ENCODE peak calls at places on chromosomes 12 and 14, in five cellular contexts. One of them, this sample, is unnamed.

GRCh38 chr14:68715032-68715924 is 77.6 kb downstream of the ZFP36L1 start:
- DNase-seq in type B pancreatic cell: no peak
- DNase-seq in amniotic stem cell: no peak
- DNase-seq in fibroblast of the conjunctiva: no peak
- DNase-seq in GM12864: no peak
- DNase-seq in this sample: no peak

GRCh38 chr12:105912911-105913514 is 225.7 kb downstream of the NUAK1 start:
- DNase-seq in amniotic stem cell: no peak
- DNase-seq in fibroblast of the conjunctiva: no peak
- DNase-seq in GM12864: no peak
- DNase-seq in type B pancreatic cell: no peak
- DNase-seq in this sample: no peak

GRCh38 chr12:29582156-29582555 is 84.7 kb upstream of the OVCH1 start:
- DNase-seq in fibroblast of the conjunctiva: no peak
- DNase-seq in GM12864: no peak
- DNase-seq in type B pancreatic cell: no peak
- DNase-seq in amniotic stem cell: no peak
- DNase-seq in this sample: no peak

GRCh38 chr14:58677525-58677924 is 39.8 kb downstream of the DACT1 start:
- DNase-seq in amniotic stem cell: no peak
- DNase-seq in type B pancreatic cell: no peak
- DNase-seq in GM12864: no peak
- DNase-seq in fibroblast of the conjunctiva: no peak
- DNase-seq in this sample: no peak

GRCh38 chr14:75267141-75267601 is 11.5 kb upstream of the FOS start:
- DNase-seq in fibroblast of the conjunctiva: no peak
- DNase-seq in amniotic stem cell: no peak
- DNase-seq in GM12864: no peak
- DNase-seq in type B pancreatic cell: no peak
- DNase-seq in this sample: peak; percentile 67

GRCh38 chr14:54627325-54627717 is 60.4 kb downstream of the SAMD4A start:
- DNase-seq in type B pancreatic cell: no peak
- DNase-seq in amniotic stem cell: no peak
- DNase-seq in fibroblast of the conjunctiva: no peak
- DNase-seq in GM12864: no peak
- DNase-seq in this sample: no peak

GRCh38 chr12:53232641-53233538 is 881 bp upstream of the RARG start:
- DNase-seq in fibroblast of the conjunctiva: no peak
- DNase-seq in type B pancreatic cell: no peak
- DNase-seq in GM12864: no peak
- DNase-seq in amniotic stem cell: no peak
- DNase-seq in this sample: no peak

GRCh38 chr12:117311-117710 is 50.7 kb downstream of the IQSEC3 start:
- DNase-seq in fibroblast of the conjunctiva: no peak
- DNase-seq in GM12864: no peak
- DNase-seq in amniotic stem cell: no peak
- DNase-seq in type B pancreatic cell: no peak
- DNase-seq in this sample: no peak

GRCh38 chr14:68510201-68510600 is 282.7 kb downstream of the ZFP36L1 start:
- DNase-seq in GM12864: no peak
- DNase-seq in type B pancreatic cell: no peak
- DNase-seq in amniotic stem cell: peak; percentile 60
- DNase-seq in fibroblast of the conjunctiva: peak; percentile 89
- DNase-seq in this sample: no peak

GRCh38 chr12:32107376-32108267 is 975 bp downstream of the BICD1 start:
- DNase-seq in fibroblast of the conjunctiva: no peak
- DNase-seq in GM12864: no peak
- DNase-seq in type B pancreatic cell: no peak
- DNase-seq in amniotic stem cell: peak; percentile 56
- DNase-seq in this sample: no peak

GRCh38 chr12:2248087-2248900 is 195.5 kb downstream of the CACNA1C start:
- DNase-seq in type B pancreatic cell: no peak
- DNase-seq in GM12864: no peak
- DNase-seq in fibroblast of the conjunctiva: no peak
- DNase-seq in amniotic stem cell: peak; percentile 44
- DNase-seq in this sample: no peak

GRCh38 chr14:105930572-105930971 is 404.2 kb downstream of the TMEM121 start:
- DNase-seq in type B pancreatic cell: no peak
- DNase-seq in GM12864: no peak
- DNase-seq in fibroblast of the conjunctiva: no peak
- DNase-seq in amniotic stem cell: no peak
- DNase-seq in this sample: no peak

GRCh38 chr12:104285740-104286537 is 17.6 kb upstream of the EID3 start:
- DNase-seq in fibroblast of the conjunctiva: no peak
- DNase-seq in type B pancreatic cell: no peak
- DNase-seq in GM12864: no peak
- DNase-seq in amniotic stem cell: no peak
- DNase-seq in this sample: no peak

GRCh38 chr12:105378821-105379400 is 48.4 kb downstream of the C12orf75 start:
- DNase-seq in fibroblast of the conjunctiva: no peak
- DNase-seq in type B pancreatic cell: no peak
- DNase-seq in GM12864: no peak
- DNase-seq in amniotic stem cell: no peak
- DNase-seq in this sample: peak; percentile 21

GRCh38 chr14:73818821-73819220 is 32.8 kb upstream of the PTGR2 start:
- DNase-seq in amniotic stem cell: no peak
- DNase-seq in GM12864: no peak
- DNase-seq in fibroblast of the conjunctiva: no peak
- DNase-seq in type B pancreatic cell: no peak
- DNase-seq in this sample: no peak

GRCh38 chr12:10491766-10492165 is 13.9 kb upstream of the EIF2S3B start:
- DNase-seq in amniotic stem cell: no peak
- DNase-seq in fibroblast of the conjunctiva: no peak
- DNase-seq in type B pancreatic cell: no peak
- DNase-seq in GM12864: no peak
- DNase-seq in this sample: no peak

This sample was measured in HTR-8/SVneo.